ENCODE peak calls at places on chromosomes 5 and 9, in nine cellular contexts. X, Y, D, P, U, E, J, N and B are unnamed samples.

GRCh38 chr9:72207278-72207677 is 58.0 kb downstream of the GDA start:
- DNase-seq in X (no peak), Y (no peak), D (no peak), P (no peak), U (no peak), E (no peak), J (no peak), N (no peak), B (no peak)

GRCh38 chr5:107469485-107469884 is 201.3 kb downstream of the EFNA5 start:
- DNase-seq in X (peak), Y (peak), D (peak), P (no peak), U (no peak), E (no peak), J (peak), N (peak), B (peak)

GRCh38 chr5:134242146-134242545 is 16.3 kb upstream of the PPP2CA start:
- DNase-seq in X (peak), Y (peak), D (peak), P (no peak), U (no peak), E (no peak), J (peak), N (peak), B (no peak)

GRCh38 chr5:180803181-180804128 is 849 bp upstream of the MGAT1 start:
- DNase-seq in X (peak), Y (peak), D (no peak), P (no peak), U (peak), E (peak), J (peak), N (no peak), B (no peak)

GRCh38 chr5:7396169-7397004 is 449 bp downstream of the ADCY2 start:
- DNase-seq in X (peak), Y (peak), D (no peak), P (no peak), U (peak), E (no peak), J (no peak), N (no peak), B (no peak)

GRCh38 chr5:149273950-149274349 is 2.3 kb downstream of the AFAP1L1 start:
- DNase-seq in X (no peak), Y (no peak), D (no peak), P (no peak), U (no peak), E (no peak), J (no peak), N (no peak), B (no peak)

GRCh38 chr5:95771109-95771708 is 40.1 kb downstream of the RHOBTB3 start:
- DNase-seq in X (no peak), Y (peak), D (no peak), P (no peak), U (no peak), E (peak), J (no peak), N (no peak), B (no peak)

GRCh38 chr5:104650313-104650712 is 1087.7 kb upstream of the NUDT12 start:
- DNase-seq in X (no peak), Y (no peak), D (no peak), P (no peak), U (peak), E (no peak), J (no peak), N (no peak), B (no peak)

GRCh38 chr5:100802188-100802587 is 100.9 kb downstream of the ST8SIA4 start:
- DNase-seq in X (no peak), Y (no peak), D (no peak), P (no peak), U (no peak), E (no peak), J (no peak), N (no peak), B (no peak)

GRCh38 chr9:122020398-122020797 is 72.7 kb downstream of the TTLL11 start:
- DNase-seq in X (peak), Y (no peak), D (no peak), P (no peak), U (no peak), E (no peak), J (no peak), N (no peak), B (no peak)

GRCh38 chr5:101580591-101580990 is 677.5 kb upstream of the ST8SIA4 start:
- DNase-seq in X (peak), Y (peak), D (no peak), P (no peak), U (no peak), E (no peak), J (no peak), N (no peak), B (no peak)

GRCh38 chr5:135373747-135374515 is 25.1 kb downstream of the MACROH2A1 start:
- DNase-seq in X (peak), Y (no peak), D (no peak), P (no peak), U (no peak), E (no peak), J (no peak), N (no peak), B (no peak)

GRCh38 chr9:130936285-130937117 is 2.5 kb downstream of the FIBCD1 start:
- DNase-seq in X (peak), Y (peak), D (peak), P (peak), U (peak), E (peak), J (no peak), N (no peak), B (no peak)

GRCh38 chr5:136006767-136007251 is 22.0 kb upstream of the TGFBI start:
- DNase-seq in X (peak), Y (peak), D (peak), P (no peak), U (no peak), E (no peak), J (no peak), N (no peak), B (no peak)

GRCh38 chr5:18744441-18744840 is 1110.2 kb downstream of the TAF11L14 start:
- DNase-seq in X (no peak), Y (no peak), D (no peak), P (no peak), U (no peak), E (no peak), J (peak), N (no peak), B (no peak)
- H3K4me3 ChIP-seq in X (no peak), Y (no peak), D (no peak), P (no peak), U (no peak), E (no peak), J (peak), N (no peak), B (no peak)

GRCh38 chr5:2017540-2018389 is 135.0 kb upstream of the IRX4 start:
- DNase-seq in X (peak), Y (no peak), D (peak), P (no peak), U (peak), E (no peak), J (peak), N (no peak), B (no peak)
- TF ChIP-seq CTCF in X (peak), Y (peak), D (peak), P (no peak), U (peak), E (no peak), J (peak), N (peak), B (peak)

GRCh38 chr9:19788152-19788551 is 685 bp downstream of the SLC24A2 start:
- DNase-seq in X (no peak), Y (no peak), D (no peak), P (no peak), U (peak), E (no peak), J (no peak), N (no peak), B (no peak)
- H3K4me3 ChIP-seq in X (no peak), Y (no peak), D (no peak), P (peak), U (peak), E (no peak), J (no peak), N (no peak), B (no peak)

GRCh38 chr5:113123563-113123962 is 147.0 kb downstream of the DCP2 start:
- DNase-seq in X (peak), Y (no peak), D (peak), P (no peak), U (peak), E (no peak), J (peak), N (no peak), B (no peak)
- TF ChIP-seq CTCF in X (peak), Y (no peak), D (peak), P (no peak), U (peak), E (no peak), J (peak), N (peak), B (peak)

DNA sequence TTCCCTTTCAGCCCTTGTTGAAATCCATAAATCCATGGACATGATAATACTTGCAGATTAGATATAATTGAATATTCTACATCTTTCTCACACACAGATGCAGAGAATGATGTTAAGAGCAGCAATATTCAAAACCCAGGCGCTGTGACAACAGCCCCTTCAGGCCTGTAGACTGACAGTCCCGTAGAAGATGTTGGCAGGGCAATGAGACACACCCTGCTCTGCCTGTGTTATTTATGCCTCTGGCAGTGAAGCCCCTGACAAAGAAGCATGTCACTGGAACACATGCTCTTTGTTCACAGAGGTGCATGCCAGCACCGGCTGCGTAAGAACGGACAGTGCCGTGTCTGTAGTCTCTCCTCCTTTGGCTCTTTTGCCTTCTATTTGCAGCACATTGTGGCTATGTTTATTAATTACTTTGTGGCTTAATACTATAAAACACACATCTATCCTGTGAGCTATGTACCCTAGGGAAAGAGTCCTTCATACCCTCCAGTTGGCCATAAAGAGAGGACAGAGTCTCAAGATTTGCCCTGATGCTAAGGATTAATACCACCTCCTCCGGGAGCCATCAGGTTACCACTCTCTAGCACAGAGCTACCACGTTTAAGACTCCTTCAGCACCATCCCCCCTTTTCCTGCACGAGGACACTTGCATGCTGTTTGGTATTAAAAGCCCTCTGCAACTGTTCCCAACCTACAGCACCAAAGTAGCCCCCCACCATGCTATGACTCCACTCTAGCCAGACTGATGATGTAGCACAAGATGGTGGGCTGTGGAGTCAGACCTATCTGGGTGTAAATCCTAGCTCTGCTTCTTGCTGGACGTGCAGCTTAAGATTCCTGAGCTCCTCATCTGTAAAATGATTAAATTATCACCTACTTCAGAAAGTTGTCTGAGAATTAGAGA is 2.0 kb upstream of the ANP32B start:
- DNase-seq in X (peak), Y (no peak), D (no peak), P (no peak), U (no peak), E (no peak), J (no peak), N (no peak), B (no peak)
- H3K4me3 ChIP-seq in X (no peak), Y (no peak), D (no peak), P (no peak), U (no peak), E (no peak), J (no peak), N (no peak), B (no peak)

DNA sequence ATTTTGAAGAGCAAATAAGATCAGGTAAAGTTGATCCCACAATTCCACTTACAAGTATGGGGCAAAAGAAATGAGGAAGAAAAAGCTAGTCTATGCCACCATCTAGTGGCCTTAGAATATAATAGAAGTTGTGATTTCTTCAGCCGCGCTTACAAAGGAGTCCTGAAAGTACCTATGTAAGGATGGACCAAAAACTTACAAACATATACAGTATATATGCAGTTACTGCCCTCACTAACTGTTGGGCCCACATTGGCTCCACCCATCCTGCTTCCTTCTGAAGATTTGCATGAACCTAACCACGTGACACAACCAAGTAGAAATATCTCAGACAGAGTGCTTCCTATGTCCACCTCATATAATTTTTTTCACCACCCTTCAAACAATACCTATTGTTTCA is 11.7 kb upstream of the OR13D1 start:
- DNase-seq in X (peak), Y (peak), D (peak), P (no peak), U (peak), E (no peak), J (peak), N (peak), B (peak)
- TF ChIP-seq CTCF in X (peak), Y (peak), D (peak), P (no peak), U (peak), E (peak), J (peak), N (peak), B (peak)

GRCh38 chr5:14190194-14191164 is 47.3 kb downstream of the TRIO start:
- DNase-seq in X (peak), Y (peak), D (peak), P (peak), U (no peak), E (peak), J (no peak), N (peak), B (peak)
- H3K4me3 ChIP-seq in X (no peak), Y (no peak), D (peak), P (peak), U (no peak), E (no peak), J (no peak), N (peak), B (peak)

GRCh38 chr5:170275376-170275994 is 22.1 kb downstream of the LCP2 start:
- DNase-seq in X (no peak), Y (no peak), D (no peak), P (no peak), U (no peak), E (no peak), J (no peak), N (no peak), B (no peak)

GRCh38 chr5:170277953-170278352 is 19.6 kb downstream of the LCP2 start:
- DNase-seq in X (no peak), Y (no peak), D (no peak), P (no peak), U (peak), E (no peak), J (peak), N (no peak), B (no peak)

GRCh38 chr5:170269579-170269978 is 28.0 kb downstream of the LCP2 start:
- DNase-seq in X (no peak), Y (peak), D (no peak), P (no peak), U (no peak), E (peak), J (no peak), N (no peak), B (no peak)

GRCh38 chr5:170270670-170271069 is 26.9 kb downstream of the LCP2 start:
- DNase-seq in X (no peak), Y (no peak), D (no peak), P (no peak), U (no peak), E (no peak), J (no peak), N (no peak), B (no peak)

DNA sequence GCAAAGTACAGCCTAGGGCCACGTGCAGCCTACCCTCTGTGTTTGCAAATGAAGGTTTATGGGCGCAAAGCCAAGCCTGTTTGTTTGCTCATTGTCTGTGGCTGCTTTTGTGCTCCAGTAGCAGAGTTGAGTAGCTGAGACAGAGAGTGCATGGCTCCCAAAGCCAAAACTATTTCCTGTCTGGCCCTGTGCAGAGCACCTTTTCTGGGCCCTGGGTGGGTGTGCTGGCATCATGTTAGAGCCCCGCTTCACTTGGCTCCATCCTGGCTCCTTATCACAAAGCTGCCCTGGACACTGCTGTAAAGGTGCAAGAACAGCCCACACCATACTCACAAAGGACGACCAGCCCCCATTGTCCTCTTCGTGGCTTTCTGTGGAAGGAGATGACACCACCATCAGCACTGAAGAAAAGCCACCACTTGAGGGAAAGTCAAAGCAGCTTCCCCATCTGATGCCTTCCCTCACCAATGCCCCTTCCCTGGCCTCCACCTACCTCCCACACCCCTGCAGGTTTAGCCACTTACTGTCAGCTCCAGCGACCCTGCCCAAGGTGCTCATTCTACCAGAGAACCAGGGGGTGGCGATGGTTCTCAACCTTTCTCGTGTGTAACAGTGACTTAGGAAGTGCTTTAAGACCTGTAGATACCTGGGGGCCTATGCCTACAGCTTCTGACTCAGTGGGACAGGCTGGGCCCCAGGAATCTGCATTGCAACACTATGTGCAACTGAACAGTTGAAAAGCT is 23.4 kb downstream of the LCP2 start:
- DNase-seq in X (no peak), Y (peak), D (peak), P (no peak), U (peak), E (no peak), J (peak), N (no peak), B (no peak)
- TF ChIP-seq CTCF in X (peak), Y (peak), D (peak), P (no peak), U (peak), E (peak), J (peak), N (no peak), B (no peak)

GRCh38 chr9:105500108-105500766 is 52.4 kb downstream of the FSD1L start:
- DNase-seq in X (no peak), Y (peak), D (no peak), P (no peak), U (no peak), E (no peak), J (peak), N (no peak), B (no peak)
- H3K4me3 ChIP-seq in X (no peak), Y (no peak), D (no peak), P (no peak), U (no peak), E (no peak), J (peak), N (no peak), B (no peak)

GRCh38 chr5:37664551-37664950 is 175.3 kb downstream of the GDNF start:
- DNase-seq in X (no peak), Y (no peak), D (no peak), P (no peak), U (no peak), E (no peak), J (no peak), N (no peak), B (no peak)
- TF ChIP-seq CTCF in X (no peak), Y (no peak), D (no peak), P (no peak), U (no peak), E (no peak), J (no peak), N (no peak), B (no peak)